ENCODE peak calls at places on chromosomes 4 and X, in ten cellular contexts. V is AG04450, L is WTC11, Y is H9, D is tibial nerve, X is colonic mucosa, W is body of pancreas, G is ovary, F is osteocyte, P is A549. N is an unnamed sample.

GRCh38 chr4:62288803-62289541 is 1088.8 kb downstream of the ADGRL3 start:
- DNase-seq in V (no peak), L (no peak), Y (no peak), D (no peak), X (no peak), W (no peak), G (no peak), F (no peak), P (no peak), N (no peak)

GRCh38 chrX:12378263-12378662 is 240.0 kb downstream of the FRMPD4 start:
- DNase-seq in V (no peak), L (no peak), Y (no peak), D (no peak), X (no peak), W (no peak), G (no peak), F (no peak), P (no peak), N (no peak)

GRCh38 chr4:3387154-3387942 is 54.4 kb upstream of the HGFAC start:
- DNase-seq in V (no peak), L (no peak), Y (no peak), D (no peak), X (no peak), W (no peak), G (no peak), F (no peak), P (no peak), N (no peak)

GRCh38 chr4:77650787-77651186 is 45.2 kb downstream of the CXCL13 start:
- DNase-seq in V (no peak), L (no peak), Y (no peak), D (no peak), X (no peak), W (no peak), G (no peak), F (no peak), P (no peak), N (no peak)

GRCh38 chr4:111400736-111401135 is 744.5 kb upstream of the FAM241A start:
- DNase-seq in V (peak; percentile 8), L (no peak), Y (no peak), D (peak; percentile 13), X (no peak), W (no peak), G (no peak), F (no peak), P (no peak), N (no peak)

GRCh38 chrX:55713635-55714034 is 3.9 kb upstream of the RRAGB start:
- DNase-seq in V (no peak), L (no peak), Y (no peak), D (no peak), X (no peak), W (no peak), G (no peak), F (no peak), P (no peak), N (no peak)

GRCh38 chr4:186723207-186724047 is at the start of gene FAT1:
- DNase-seq in V (no peak), L (peak; percentile 60), Y (peak; percentile 56), D (peak; percentile 40), X (peak; percentile 66), W (peak; percentile 70), G (peak; percentile 83), F (peak; percentile 92), P (peak; percentile 35), N (no peak)

GRCh38 chrX:41823402-41823801 is 99.4 kb downstream of the GPR82 start:
- DNase-seq in V (no peak), L (no peak), Y (no peak), D (no peak), X (peak; percentile 50), W (no peak), G (no peak), F (no peak), P (no peak), N (no peak)

GRCh38 chrX:154436290-154436596 is 711 bp upstream of the GDI1 start:
- DNase-seq in V (no peak), L (no peak), Y (no peak), D (no peak), X (no peak), W (no peak), G (no peak), F (no peak), P (no peak), N (no peak)

GRCh38 chr4:164700471-164700870 is 53.5 kb upstream of the SMIM31 start:
- DNase-seq in V (no peak), L (peak; percentile 66), Y (peak; percentile 75), D (no peak), X (peak; percentile 23), W (no peak), G (no peak), F (no peak), P (peak; percentile 2), N (no peak)
- TF ChIP-seq CTCF in V (no peak), L (peak; percentile 61), Y (peak; percentile 78), D (no peak), X (no peak), W (no peak), G (no peak), F (peak; percentile 14), P (no peak), N (peak; percentile 18)

GRCh38 chr4:81504685-81505598 is 33.2 kb upstream of the RASGEF1B start:
- DNase-seq in V (no peak), L (no peak), Y (no peak), D (peak; percentile 79), X (peak; percentile 75), W (peak; percentile 75), G (no peak), F (no peak), P (no peak), N (peak; percentile 55)
- TF ChIP-seq CTCF in V (no peak), L (no peak), Y (no peak), D (no peak), X (no peak), W (no peak), G (no peak), F (no peak), P (no peak), N (no peak)

DNA sequence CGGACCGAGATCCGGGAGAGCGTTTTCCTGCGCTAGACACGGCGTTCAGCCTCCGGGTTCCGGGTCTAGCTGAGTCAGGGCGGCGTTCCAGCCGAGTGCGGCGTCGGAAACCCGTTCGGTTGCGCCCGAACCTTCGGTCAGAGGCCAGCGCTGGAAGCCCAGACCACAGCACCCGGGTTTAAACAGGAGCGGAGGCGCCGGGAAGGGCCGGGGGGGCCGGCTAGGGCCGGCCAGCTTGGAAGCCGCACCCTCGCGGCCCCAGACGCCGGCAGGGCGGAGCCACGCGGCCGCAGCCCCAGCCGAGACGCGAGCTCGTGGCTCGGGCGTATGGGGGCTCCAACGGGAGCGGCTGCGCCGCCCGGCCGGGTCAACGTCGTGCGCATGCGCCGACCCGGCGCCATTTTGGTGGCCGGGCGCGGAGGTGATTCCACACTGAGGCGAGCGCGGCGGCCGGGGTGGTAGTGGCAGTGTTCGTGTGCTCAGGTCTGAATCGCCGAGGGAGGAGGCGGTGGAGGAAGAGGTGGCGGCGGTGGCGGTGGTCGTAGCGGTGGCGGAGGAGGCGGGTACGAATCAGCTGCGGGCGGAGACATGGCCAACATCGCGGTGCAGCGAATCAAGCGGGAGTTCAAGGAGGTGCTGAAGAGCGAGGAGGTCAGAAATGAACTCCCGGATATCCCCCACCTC is at the start of gene UBE2K:
- DNase-seq in V (no peak), L (peak; percentile 87), Y (peak; percentile 85), D (peak; percentile 64), X (peak; percentile 87), W (peak; percentile 90), G (peak; percentile 91), F (peak; percentile 97), P (peak; percentile 70), N (peak; percentile 89)
- TF ChIP-seq CTCF in V (no peak), L (no peak), Y (no peak), D (no peak), X (no peak), W (no peak), G (no peak), F (no peak), P (no peak), N (no peak)

DNA sequence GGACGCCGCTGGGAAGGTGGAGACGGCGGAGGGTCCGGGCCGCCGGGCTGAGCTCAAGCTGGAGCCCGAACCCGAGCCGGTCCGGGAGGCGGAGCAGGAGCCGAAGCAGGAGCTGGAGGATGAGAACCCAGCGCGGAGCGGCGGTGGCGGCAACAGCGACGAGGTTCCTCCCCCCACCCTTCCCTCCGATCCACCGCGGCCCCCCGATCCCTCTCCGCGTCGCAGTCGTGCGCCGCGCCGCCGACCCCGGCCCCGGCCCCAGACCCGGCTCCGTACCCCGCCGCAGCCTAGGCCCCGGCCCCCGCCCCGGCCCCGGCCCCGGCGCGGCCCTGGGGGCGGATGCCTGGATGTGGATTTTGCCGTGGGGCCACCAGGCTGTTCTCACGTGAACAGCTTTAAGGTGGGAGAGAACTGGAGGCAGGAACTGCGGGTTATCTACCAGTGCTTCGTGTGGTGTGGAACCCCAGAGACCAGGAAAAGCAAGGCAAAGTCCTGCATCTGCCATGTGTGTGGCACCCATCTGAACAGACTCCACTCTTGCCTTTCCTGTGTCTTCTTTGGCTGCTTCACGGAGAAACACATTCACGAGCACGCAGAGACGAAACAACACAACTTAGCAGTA is 483 bp downstream of the USP27X start:
- DNase-seq in V (no peak), L (no peak), Y (no peak), D (no peak), X (no peak), W (no peak), G (no peak), F (no peak), P (peak; percentile 5), N (no peak)
- TF ChIP-seq CTCF in V (no peak), L (no peak), Y (no peak), D (no peak), X (no peak), W (no peak), G (no peak), F (no peak), P (no peak), N (no peak)

DNA sequence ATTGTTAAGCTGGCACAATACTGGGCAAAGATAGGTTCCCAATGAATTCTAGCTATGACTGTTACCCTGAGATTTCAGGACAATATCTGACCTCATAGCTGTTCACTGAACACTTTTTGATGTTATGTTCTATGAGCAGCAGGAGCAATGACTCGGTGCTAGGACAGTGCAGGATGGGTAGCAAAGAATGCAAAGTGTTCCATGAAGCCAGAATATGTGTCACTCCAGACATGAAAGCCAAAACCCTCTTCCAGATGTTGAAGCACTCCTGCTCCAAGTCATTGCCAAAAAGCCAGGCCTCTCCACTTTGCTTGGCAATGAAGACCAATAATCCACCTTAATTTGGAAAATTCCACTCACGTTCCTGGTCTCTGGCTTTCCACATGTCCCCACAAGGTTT is 300.9 kb upstream of the CPEB2 start:
- DNase-seq in V (no peak), L (no peak), Y (no peak), D (no peak), X (no peak), W (no peak), G (no peak), F (no peak), P (no peak), N (no peak)
- TF ChIP-seq CTCF in V (no peak), L (no peak), Y (no peak), D (no peak), X (no peak), W (no peak), G (no peak), F (no peak), P (no peak), N (no peak)

GRCh38 chrX:68018248-68019203 is 414.8 kb downstream of the OPHN1 start:
- DNase-seq in V (no peak), L (peak; percentile 66), Y (peak; percentile 68), D (no peak), X (no peak), W (no peak), G (no peak), F (no peak), P (no peak), N (no peak)
- TF ChIP-seq CTCF in V (peak; percentile 65), L (no peak), Y (peak; percentile 73), D (no peak), X (peak; percentile 20), W (no peak), G (no peak), F (peak; percentile 28), P (peak; percentile 6), N (no peak)